ENCODE peak calls at places on chromosomes 2 and 18, in ten cellular contexts. F, V, K, L, T, N, W, C, B and I are unnamed samples.

GRCh38 chr2:105522645-105523044 is 123.8 kb upstream of the FHL2 start:
- DNase-seq in L (no peak), N (no peak), C (no peak), B (no peak), V (no peak), W (no peak), K (no peak), T (no peak), F (no peak), I (no peak)

GRCh38 chr2:153043385-153043784 is 325.0 kb downstream of the ARL6IP6 start:
- DNase-seq in B (no peak), K (no peak), F (no peak), W (no peak), N (no peak), C (no peak), L (no peak), T (no peak), V (no peak), I (no peak)

GRCh38 chr18:74512321-74513053 is 16.3 kb downstream of the CNDP2 start:
- DNase-seq in F (no peak), C (no peak), N (no peak), L (peak; percentile 90), K (no peak), W (no peak), T (no peak), B (no peak), V (no peak), I (no peak)

GRCh38 chr2:148184967-148185366 is 164.1 kb downstream of the MBD5 start:
- DNase-seq in K (no peak), F (no peak), C (no peak), T (no peak), V (no peak), B (no peak), W (no peak), N (no peak), L (no peak), I (no peak)

GRCh38 chr18:7116001-7116831 is 1.4 kb downstream of the LAMA1 start:
- DNase-seq in C (no peak), B (no peak), N (no peak), L (no peak), T (no peak), F (no peak), W (no peak), V (no peak), K (no peak), I (no peak)

GRCh38 chr2:235320341-235320740 is 173.5 kb upstream of the AGAP1 start:
- DNase-seq in B (no peak), V (no peak), C (no peak), K (no peak), T (no peak), F (no peak), W (no peak), L (no peak), N (no peak), I (no peak)

GRCh38 chr2:149799296-149799695 is 211.7 kb upstream of the MMADHC start:
- DNase-seq in T (no peak), F (peak; percentile 7), N (no peak), V (no peak), B (no peak), L (peak; percentile 42), C (no peak), K (no peak), W (no peak), I (no peak)

GRCh38 chr2:113848758-113849460 is 41.0 kb upstream of the ACTR3 start:
- DNase-seq in C (no peak), T (peak; percentile 22), L (no peak), K (no peak), B (no peak), V (peak; percentile 61), F (no peak), N (no peak), W (no peak), I (no peak)

GRCh38 chr2:235492850-235493344 is 946 bp upstream of the AGAP1 start:
- DNase-seq in N (no peak), K (no peak), F (no peak), C (no peak), B (no peak), W (peak; percentile 14), L (no peak), V (no peak), T (no peak), I (no peak)

GRCh38 chr2:102027036-102027702 is 35.4 kb downstream of the IL1R2 start:
- DNase-seq in F (no peak), V (no peak), T (no peak), W (no peak), N (no peak), K (no peak), C (no peak), L (no peak), B (no peak), I (no peak)

GRCh38 chr2:190972846-190973245 is 41.1 kb downstream of the STAT1 start:
- DNase-seq in T (no peak), W (no peak), L (no peak), B (no peak), F (no peak), C (no peak), K (no peak), N (no peak), V (no peak), I (no peak)

GRCh38 chr18:74411475-74411874 is 45.6 kb downstream of the DIPK1C start:
- DNase-seq in W (no peak), B (no peak), K (no peak), N (no peak), C (no peak), F (no peak), T (no peak), L (no peak), V (no peak), I (no peak)

GRCh38 chr2:48613211-48613610 is 4.4 kb upstream of the GTF2A1L start:
- DNase-seq in T (no peak), C (no peak), K (no peak), L (no peak), W (no peak), F (no peak), V (no peak), N (no peak), B (no peak), I (no peak)